ENCODE peak calls at places on chromosome 12, in seven cellular contexts. One of them, this sample, is unnamed.

GRCh38 chr12:51000245-51000644 is 25.9 kb downstream of the SLC11A2 start:
- DNase-seq in IMR-90: peak
- DNase-seq in neuronal stem cell: no peak
- DNase-seq in H9: no peak
- DNase-seq in mesenchymal stem cell: no peak
- DNase-seq in H1: no peak
- DNase-seq in trophoblast cell: no peak
- DNase-seq in this sample: no peak

GRCh38 chr12:88299567-88300101 is 157.5 kb downstream of the TMTC3 start:
- DNase-seq in IMR-90: peak
- DNase-seq in neuronal stem cell: no peak
- DNase-seq in H9: no peak
- DNase-seq in mesenchymal stem cell: peak
- DNase-seq in H1: no peak
- DNase-seq in trophoblast cell: peak
- DNase-seq in this sample: no peak

GRCh38 chr12:84632556-84632955 is 280.0 kb downstream of the SLC6A15 start:
- DNase-seq in IMR-90: no peak
- DNase-seq in neuronal stem cell: no peak
- DNase-seq in H9: no peak
- DNase-seq in mesenchymal stem cell: peak
- DNase-seq in H1: no peak
- DNase-seq in trophoblast cell: peak
- DNase-seq in this sample: peak

GRCh38 chr12:89461190-89461589 is 63.4 kb downstream of the GALNT4 start:
- DNase-seq in IMR-90: peak
- DNase-seq in neuronal stem cell: no peak
- DNase-seq in H9: no peak
- DNase-seq in mesenchymal stem cell: peak
- DNase-seq in H1: no peak
- DNase-seq in trophoblast cell: no peak
- DNase-seq in this sample: peak

GRCh38 chr12:124293286-124294003 is 1.4 kb upstream of the RFLNA start:
- DNase-seq in IMR-90: no peak
- DNase-seq in neuronal stem cell: no peak
- DNase-seq in H9: no peak
- DNase-seq in mesenchymal stem cell: no peak
- DNase-seq in H1: no peak
- DNase-seq in trophoblast cell: peak
- DNase-seq in this sample: peak

GRCh38 chr12:80441921-80442320 is 2.1 kb upstream of the PTPRQ start:
- DNase-seq in IMR-90: peak
- DNase-seq in neuronal stem cell: no peak
- DNase-seq in H9: no peak
- DNase-seq in mesenchymal stem cell: peak
- DNase-seq in H1: no peak
- DNase-seq in trophoblast cell: no peak
- DNase-seq in this sample: no peak

GRCh38 chr12:120677765-120678473 is 9.0 kb upstream of the MLEC start:
- DNase-seq in IMR-90: no peak
- DNase-seq in neuronal stem cell: no peak
- DNase-seq in H9: no peak
- DNase-seq in mesenchymal stem cell: no peak
- DNase-seq in H1: no peak
- DNase-seq in trophoblast cell: no peak
- DNase-seq in this sample: no peak

GRCh38 chr12:124637586-124637985 is 70.2 kb upstream of the NCOR2 start:
- DNase-seq in IMR-90: no peak
- DNase-seq in neuronal stem cell: no peak
- DNase-seq in H9: no peak
- DNase-seq in mesenchymal stem cell: no peak
- DNase-seq in H1: no peak
- DNase-seq in trophoblast cell: peak
- DNase-seq in this sample: no peak

GRCh38 chr12:48903363-48903981 is 21.8 kb downstream of the FKBP11 start:
- DNase-seq in IMR-90: peak
- DNase-seq in neuronal stem cell: no peak
- DNase-seq in H9: no peak
- DNase-seq in mesenchymal stem cell: peak
- DNase-seq in H1: no peak
- DNase-seq in trophoblast cell: peak
- DNase-seq in this sample: no peak

GRCh38 chr12:92469837-92470236 is 233.0 kb upstream of the PLEKHG7 start:
- DNase-seq in IMR-90: peak
- DNase-seq in neuronal stem cell: no peak
- DNase-seq in H9: no peak
- DNase-seq in mesenchymal stem cell: peak
- DNase-seq in H1: no peak
- DNase-seq in trophoblast cell: no peak
- DNase-seq in this sample: no peak

GRCh38 chr12:98238513-98238912 is 276.9 kb upstream of the TMPO start:
- DNase-seq in IMR-90: peak
- DNase-seq in neuronal stem cell: no peak
- DNase-seq in H9: no peak
- DNase-seq in mesenchymal stem cell: peak
- DNase-seq in H1: no peak
- DNase-seq in trophoblast cell: no peak
- DNase-seq in this sample: no peak

GRCh38 chr12:78641837-78642423 is 222.6 kb upstream of the SYT1 start:
- DNase-seq in IMR-90: peak
- DNase-seq in neuronal stem cell: no peak
- DNase-seq in H9: no peak
- DNase-seq in mesenchymal stem cell: no peak
- DNase-seq in H1: no peak
- DNase-seq in trophoblast cell: no peak
- DNase-seq in this sample: peak

GRCh38 chr12:109995366-109995702 is 834 bp downstream of the GIT2 start:
- DNase-seq in IMR-90: no peak
- DNase-seq in neuronal stem cell: no peak
- DNase-seq in H9: no peak
- DNase-seq in mesenchymal stem cell: peak
- DNase-seq in H1: no peak
- DNase-seq in trophoblast cell: no peak
- DNase-seq in this sample: no peak

GRCh38 chr12:98355322-98355721 is 160.1 kb upstream of the TMPO start:
- DNase-seq in IMR-90: peak
- DNase-seq in neuronal stem cell: no peak
- DNase-seq in H9: no peak
- DNase-seq in mesenchymal stem cell: peak
- DNase-seq in H1: no peak
- DNase-seq in trophoblast cell: peak
- DNase-seq in this sample: peak

GRCh38 chr12:92288533-92288932 is 142.9 kb upstream of the BTG1 start:
- DNase-seq in IMR-90: no peak
- DNase-seq in neuronal stem cell: no peak
- DNase-seq in H9: no peak
- DNase-seq in mesenchymal stem cell: no peak
- DNase-seq in H1: no peak
- DNase-seq in trophoblast cell: no peak
- DNase-seq in this sample: no peak

GRCh38 chr12:74412607-74413230 is 124.9 kb upstream of the ATXN7L3B start:
- DNase-seq in IMR-90: peak
- DNase-seq in neuronal stem cell: peak
- DNase-seq in H9: no peak
- DNase-seq in mesenchymal stem cell: peak
- DNase-seq in H1: no peak
- DNase-seq in trophoblast cell: no peak
- DNase-seq in this sample: peak

GRCh38 chr12:74408601-74409166 is 129.0 kb upstream of the ATXN7L3B start:
- DNase-seq in IMR-90: no peak
- DNase-seq in neuronal stem cell: no peak
- DNase-seq in H9: no peak
- DNase-seq in mesenchymal stem cell: no peak
- DNase-seq in H1: no peak
- DNase-seq in trophoblast cell: no peak
- DNase-seq in this sample: peak
- H2AK5ac ChIP-seq in IMR-90: no peak
- H2AK5ac ChIP-seq in neuronal stem cell: no peak
- H2AK5ac ChIP-seq in H9: no peak
- H2AK5ac ChIP-seq in mesenchymal stem cell: no peak
- H2AK5ac ChIP-seq in H1: no peak
- H2AK5ac ChIP-seq in trophoblast cell: no peak
- H2AK5ac ChIP-seq in this sample: no peak

DNA sequence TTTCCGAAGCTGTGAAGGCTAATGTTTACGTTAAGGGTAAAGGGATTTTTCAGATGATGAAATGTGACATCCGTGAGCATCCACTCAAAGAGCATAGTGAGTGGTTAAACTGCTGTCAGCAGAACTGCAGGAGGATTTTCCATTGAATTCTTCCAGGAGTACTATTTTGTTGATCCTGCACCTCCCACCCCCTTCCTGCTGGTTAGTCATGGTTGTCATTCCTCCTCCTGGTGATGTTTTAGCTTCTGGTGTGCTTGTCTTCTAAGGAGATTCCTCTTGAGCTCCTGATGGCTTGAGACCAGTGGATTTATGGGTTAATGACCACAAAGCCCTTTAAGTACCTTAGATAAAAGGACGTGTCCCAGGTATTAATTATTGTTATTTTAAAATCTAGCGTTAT is 2.4 kb upstream of the GPRC5D start:
- DNase-seq in IMR-90: peak
- DNase-seq in neuronal stem cell: no peak
- DNase-seq in H9: no peak
- DNase-seq in mesenchymal stem cell: no peak
- DNase-seq in H1: no peak
- DNase-seq in trophoblast cell: no peak
- DNase-seq in this sample: peak
- H2AK5ac ChIP-seq in IMR-90: no peak
- H2AK5ac ChIP-seq in neuronal stem cell: no peak
- H2AK5ac ChIP-seq in H9: no peak
- H2AK5ac ChIP-seq in mesenchymal stem cell: no peak
- H2AK5ac ChIP-seq in H1: no peak
- H2AK5ac ChIP-seq in trophoblast cell: no peak
- H2AK5ac ChIP-seq in this sample: no peak

DNA sequence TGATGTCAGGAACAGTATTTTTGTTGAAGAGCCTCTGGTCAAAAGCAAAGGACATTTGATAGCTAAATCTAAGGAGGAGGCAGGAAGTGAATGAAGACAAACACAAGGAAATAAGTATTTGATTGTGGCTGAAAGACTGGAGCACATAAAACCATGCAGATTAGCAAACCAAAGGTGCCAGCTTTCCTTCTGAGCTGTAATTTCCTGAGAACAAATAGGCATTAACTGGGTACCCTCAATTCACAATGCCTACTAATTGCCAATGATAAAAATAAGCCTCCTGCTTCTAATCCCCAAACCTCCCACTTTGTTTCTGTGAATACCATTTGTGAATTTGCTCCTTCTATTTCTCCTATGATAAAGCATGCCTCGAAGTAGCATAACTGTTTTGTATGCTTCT is 1279.6 kb upstream of the USP15 start:
- DNase-seq in IMR-90: no peak
- DNase-seq in neuronal stem cell: no peak
- DNase-seq in H9: no peak
- DNase-seq in mesenchymal stem cell: no peak
- DNase-seq in H1: peak
- DNase-seq in trophoblast cell: no peak
- DNase-seq in this sample: peak
- H2AK5ac ChIP-seq in IMR-90: no peak
- H2AK5ac ChIP-seq in neuronal stem cell: no peak
- H2AK5ac ChIP-seq in H9: no peak
- H2AK5ac ChIP-seq in mesenchymal stem cell: no peak
- H2AK5ac ChIP-seq in H1: no peak
- H2AK5ac ChIP-seq in trophoblast cell: no peak
- H2AK5ac ChIP-seq in this sample: no peak

DNA sequence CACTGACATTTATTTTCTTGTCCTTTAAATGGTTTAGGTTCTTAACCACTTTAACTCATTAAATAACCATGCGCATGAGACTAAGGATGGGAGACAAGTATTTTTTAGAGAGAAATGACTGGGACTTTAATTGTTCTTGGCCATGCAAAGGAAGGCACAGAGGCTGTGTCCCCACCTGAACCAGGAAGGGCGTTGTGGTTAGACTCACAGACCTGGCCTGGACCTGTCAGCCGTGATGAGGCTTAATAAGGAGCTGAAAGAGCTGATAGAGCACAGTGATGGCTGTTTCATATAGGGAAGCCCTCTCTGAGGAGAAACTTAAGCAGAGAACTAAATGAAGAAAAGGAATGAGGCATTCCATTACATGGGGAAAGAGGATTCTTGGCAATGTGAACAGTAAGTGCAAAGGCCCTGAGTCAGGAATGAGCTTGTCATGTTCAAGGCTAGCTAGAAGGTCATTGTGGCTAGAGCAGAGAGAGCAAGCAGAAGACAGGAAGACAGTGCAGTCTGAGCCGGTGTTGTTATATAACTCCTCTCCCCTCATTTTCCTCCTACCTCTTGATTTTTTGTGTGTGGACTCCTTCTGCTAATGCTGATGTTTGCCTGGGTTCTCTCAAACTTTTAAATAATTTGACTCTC is 74.4 kb upstream of the ANO4 start:
- DNase-seq in IMR-90: no peak
- DNase-seq in neuronal stem cell: no peak
- DNase-seq in H9: no peak
- DNase-seq in mesenchymal stem cell: peak
- DNase-seq in H1: no peak
- DNase-seq in trophoblast cell: no peak
- DNase-seq in this sample: no peak
- H2AK5ac ChIP-seq in IMR-90: no peak
- H2AK5ac ChIP-seq in neuronal stem cell: no peak
- H2AK5ac ChIP-seq in H9: peak
- H2AK5ac ChIP-seq in mesenchymal stem cell: no peak
- H2AK5ac ChIP-seq in H1: no peak
- H2AK5ac ChIP-seq in trophoblast cell: no peak
- H2AK5ac ChIP-seq in this sample: no peak

GRCh38 chr12:131806654-131807053 is 21.5 kb upstream of the MMP17 start:
- DNase-seq in IMR-90: no peak
- DNase-seq in neuronal stem cell: no peak
- DNase-seq in H9: no peak
- DNase-seq in mesenchymal stem cell: no peak
- DNase-seq in H1: no peak
- DNase-seq in trophoblast cell: no peak
- DNase-seq in this sample: no peak

GRCh38 chr12:131816495-131816894 is 11.7 kb upstream of the MMP17 start:
- DNase-seq in IMR-90: no peak
- DNase-seq in neuronal stem cell: no peak
- DNase-seq in H9: no peak
- DNase-seq in mesenchymal stem cell: no peak
- DNase-seq in H1: no peak
- DNase-seq in trophoblast cell: no peak
- DNase-seq in this sample: no peak

GRCh38 chr12:131808744-131809371 is 19.3 kb upstream of the MMP17 start:
- DNase-seq in IMR-90: no peak
- DNase-seq in neuronal stem cell: no peak
- DNase-seq in H9: no peak
- DNase-seq in mesenchymal stem cell: no peak
- DNase-seq in H1: no peak
- DNase-seq in trophoblast cell: no peak
- DNase-seq in this sample: no peak

GRCh38 chr12:131815132-131815531 is 13.1 kb upstream of the MMP17 start:
- DNase-seq in IMR-90: no peak
- DNase-seq in neuronal stem cell: no peak
- DNase-seq in H9: no peak
- DNase-seq in mesenchymal stem cell: no peak
- DNase-seq in H1: no peak
- DNase-seq in trophoblast cell: no peak
- DNase-seq in this sample: no peak

DNA sequence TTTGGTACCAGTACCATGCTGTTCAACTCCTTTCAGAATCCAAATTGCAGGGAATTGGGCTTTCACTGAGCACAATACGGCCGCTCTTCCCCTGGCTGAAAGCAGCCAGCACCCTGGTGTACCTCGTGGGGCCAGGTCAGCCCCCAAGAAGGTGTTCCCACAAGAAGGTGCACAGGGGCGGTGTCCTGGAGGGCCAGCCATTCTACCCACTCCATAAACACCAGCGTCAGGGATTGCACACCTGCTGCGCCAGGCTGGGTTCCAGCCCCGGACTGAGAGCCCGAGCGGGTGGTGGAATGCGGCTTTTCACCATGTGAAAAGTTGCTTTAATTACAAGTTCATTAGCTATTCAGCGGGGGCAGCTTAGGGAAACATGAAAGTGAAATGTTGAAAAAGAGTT is 17.5 kb upstream of the MMP17 start:
- DNase-seq in IMR-90: no peak
- DNase-seq in neuronal stem cell: no peak
- DNase-seq in H9: no peak
- DNase-seq in mesenchymal stem cell: no peak
- DNase-seq in H1: no peak
- DNase-seq in trophoblast cell: no peak
- DNase-seq in this sample: no peak
- H2AK5ac ChIP-seq in IMR-90: no peak
- H2AK5ac ChIP-seq in neuronal stem cell: no peak
- H2AK5ac ChIP-seq in H9: no peak
- H2AK5ac ChIP-seq in mesenchymal stem cell: no peak
- H2AK5ac ChIP-seq in H1: no peak
- H2AK5ac ChIP-seq in trophoblast cell: no peak
- H2AK5ac ChIP-seq in this sample: no peak